ENCODE peak calls at places on chromosome 7, in eight cellular contexts. One of them, this sample, is unnamed.
A peak's percentile ranks its signal among the peaks of the same experiment; 100 is the strongest.

GRCh38 chr7:98990356-98990755 is 112.0 kb downstream of the TRRAP start:
- DNase-seq in ovary: no peak
- DNase-seq in stimulated activated naive CD8-positive, alpha-beta T cell treated with anti-CD3 and anti-CD28 coated beads, Interleukin-15, amount 100 ng/mL, for 72 hours: no peak
- DNase-seq in M059J: no peak
- DNase-seq in lung: no peak
- DNase-seq in NCI-H1436: no peak
- DNase-seq in fibroblast of villous mesenchyme: no peak
- DNase-seq in fibroblast of mammary gland: no peak
- DNase-seq in this sample: no peak

GRCh38 chr7:3805151-3805550 is 504.1 kb downstream of the SDK1 start:
- DNase-seq in ovary: no peak
- DNase-seq in fibroblast of villous mesenchyme: peak; percentile 44
- DNase-seq in M059J: peak; percentile 45
- DNase-seq in stimulated activated naive CD8-positive, alpha-beta T cell treated with anti-CD3 and anti-CD28 coated beads, Interleukin-15, amount 100 ng/mL, for 72 hours: no peak
- DNase-seq in NCI-H1436: no peak
- DNase-seq in lung: no peak
- DNase-seq in fibroblast of mammary gland: no peak
- DNase-seq in this sample: peak; percentile 10

GRCh38 chr7:17696422-17696821 is 243.9 kb downstream of the SNX13 start:
- DNase-seq in ovary: no peak
- DNase-seq in lung: peak; percentile 56
- DNase-seq in M059J: peak; percentile 97
- DNase-seq in stimulated activated naive CD8-positive, alpha-beta T cell treated with anti-CD3 and anti-CD28 coated beads, Interleukin-15, amount 100 ng/mL, for 72 hours: no peak
- DNase-seq in fibroblast of mammary gland: peak; percentile 93
- DNase-seq in NCI-H1436: peak; percentile 44
- DNase-seq in fibroblast of villous mesenchyme: peak; percentile 81
- DNase-seq in this sample: peak; percentile 96

GRCh38 chr7:47505317-47506007 is 76.4 kb downstream of the TNS3 start:
- DNase-seq in ovary: peak; percentile 24
- DNase-seq in M059J: no peak
- DNase-seq in fibroblast of villous mesenchyme: no peak
- DNase-seq in lung: no peak
- DNase-seq in stimulated activated naive CD8-positive, alpha-beta T cell treated with anti-CD3 and anti-CD28 coated beads, Interleukin-15, amount 100 ng/mL, for 72 hours: no peak
- DNase-seq in NCI-H1436: no peak
- DNase-seq in fibroblast of mammary gland: no peak
- DNase-seq in this sample: no peak

GRCh38 chr7:159030490-159031134 is 114.1 kb downstream of the VIPR2 start:
- DNase-seq in NCI-H1436: peak; percentile 58
- DNase-seq in fibroblast of villous mesenchyme: peak; percentile 23
- DNase-seq in ovary: peak; percentile 85
- DNase-seq in stimulated activated naive CD8-positive, alpha-beta T cell treated with anti-CD3 and anti-CD28 coated beads, Interleukin-15, amount 100 ng/mL, for 72 hours: peak; percentile 28
- DNase-seq in M059J: peak; percentile 31
- DNase-seq in fibroblast of mammary gland: peak; percentile 15
- DNase-seq in lung: peak; percentile 56
- DNase-seq in this sample: no peak

GRCh38 chr7:101576993-101577392 is 52.1 kb downstream of the MYL10 start:
- DNase-seq in stimulated activated naive CD8-positive, alpha-beta T cell treated with anti-CD3 and anti-CD28 coated beads, Interleukin-15, amount 100 ng/mL, for 72 hours: no peak
- DNase-seq in M059J: peak; percentile 43
- DNase-seq in fibroblast of villous mesenchyme: no peak
- DNase-seq in fibroblast of mammary gland: no peak
- DNase-seq in ovary: no peak
- DNase-seq in NCI-H1436: no peak
- DNase-seq in lung: no peak
- DNase-seq in this sample: peak; percentile 38

GRCh38 chr7:5357951-5358350 is 65.7 kb downstream of the TNRC18 start:
- DNase-seq in M059J: no peak
- DNase-seq in stimulated activated naive CD8-positive, alpha-beta T cell treated with anti-CD3 and anti-CD28 coated beads, Interleukin-15, amount 100 ng/mL, for 72 hours: no peak
- DNase-seq in ovary: no peak
- DNase-seq in NCI-H1436: no peak
- DNase-seq in fibroblast of mammary gland: no peak
- DNase-seq in lung: peak; percentile 48
- DNase-seq in fibroblast of villous mesenchyme: no peak
- DNase-seq in this sample: no peak

GRCh38 chr7:70712942-70713341 is 419.0 kb upstream of the GALNT17 start:
- DNase-seq in stimulated activated naive CD8-positive, alpha-beta T cell treated with anti-CD3 and anti-CD28 coated beads, Interleukin-15, amount 100 ng/mL, for 72 hours: no peak
- DNase-seq in fibroblast of mammary gland: no peak
- DNase-seq in M059J: no peak
- DNase-seq in NCI-H1436: no peak
- DNase-seq in fibroblast of villous mesenchyme: no peak
- DNase-seq in ovary: no peak
- DNase-seq in lung: no peak
- DNase-seq in this sample: no peak

GRCh38 chr7:66535414-66536329 is 93.0 kb upstream of the KCTD7 start:
- DNase-seq in ovary: peak; percentile 68
- DNase-seq in lung: no peak
- DNase-seq in fibroblast of mammary gland: no peak
- DNase-seq in fibroblast of villous mesenchyme: no peak
- DNase-seq in NCI-H1436: no peak
- DNase-seq in stimulated activated naive CD8-positive, alpha-beta T cell treated with anti-CD3 and anti-CD28 coated beads, Interleukin-15, amount 100 ng/mL, for 72 hours: no peak
- DNase-seq in M059J: no peak
- DNase-seq in this sample: no peak

GRCh38 chr7:50056131-50056530 is 36.9 kb downstream of the ZPBP start:
- DNase-seq in NCI-H1436: no peak
- DNase-seq in fibroblast of villous mesenchyme: no peak
- DNase-seq in M059J: no peak
- DNase-seq in lung: no peak
- DNase-seq in fibroblast of mammary gland: no peak
- DNase-seq in ovary: no peak
- DNase-seq in stimulated activated naive CD8-positive, alpha-beta T cell treated with anti-CD3 and anti-CD28 coated beads, Interleukin-15, amount 100 ng/mL, for 72 hours: no peak
- DNase-seq in this sample: no peak

GRCh38 chr7:97734255-97734654 is 2.4 kb downstream of the TAC1 start:
- DNase-seq in fibroblast of mammary gland: no peak
- DNase-seq in M059J: no peak
- DNase-seq in ovary: no peak
- DNase-seq in NCI-H1436: no peak
- DNase-seq in lung: no peak
- DNase-seq in fibroblast of villous mesenchyme: no peak
- DNase-seq in stimulated activated naive CD8-positive, alpha-beta T cell treated with anti-CD3 and anti-CD28 coated beads, Interleukin-15, amount 100 ng/mL, for 72 hours: no peak
- DNase-seq in this sample: no peak

GRCh38 chr7:19754521-19755116 is 18.8 kb downstream of the TMEM196 start:
- DNase-seq in fibroblast of mammary gland: peak; percentile 52
- DNase-seq in lung: no peak
- DNase-seq in fibroblast of villous mesenchyme: peak; percentile 57
- DNase-seq in NCI-H1436: peak; percentile 25
- DNase-seq in M059J: peak; percentile 65
- DNase-seq in stimulated activated naive CD8-positive, alpha-beta T cell treated with anti-CD3 and anti-CD28 coated beads, Interleukin-15, amount 100 ng/mL, for 72 hours: no peak
- DNase-seq in ovary: no peak
- DNase-seq in this sample: peak; percentile 64

GRCh38 chr7:95527033-95527775 is 41.5 kb downstream of the ASB4 start:
- DNase-seq in ovary: no peak
- DNase-seq in fibroblast of villous mesenchyme: peak; percentile 54
- DNase-seq in lung: peak; percentile 56
- DNase-seq in fibroblast of mammary gland: peak; percentile 64
- DNase-seq in stimulated activated naive CD8-positive, alpha-beta T cell treated with anti-CD3 and anti-CD28 coated beads, Interleukin-15, amount 100 ng/mL, for 72 hours: peak; percentile 14
- DNase-seq in NCI-H1436: peak; percentile 51
- DNase-seq in M059J: peak; percentile 66
- DNase-seq in this sample: peak; percentile 38

GRCh38 chr7:38630720-38631673 is at the start of gene AMPH:
- DNase-seq in NCI-H1436: no peak
- DNase-seq in M059J: peak; percentile 36
- DNase-seq in ovary: no peak
- DNase-seq in stimulated activated naive CD8-positive, alpha-beta T cell treated with anti-CD3 and anti-CD28 coated beads, Interleukin-15, amount 100 ng/mL, for 72 hours: no peak
- DNase-seq in fibroblast of villous mesenchyme: peak; percentile 9
- DNase-seq in lung: no peak
- DNase-seq in fibroblast of mammary gland: peak; percentile 40
- DNase-seq in this sample: no peak

GRCh38 chr7:35450456-35450855 is 196.6 kb upstream of the TBX20 start:
- DNase-seq in fibroblast of villous mesenchyme: no peak
- DNase-seq in M059J: no peak
- DNase-seq in NCI-H1436: no peak
- DNase-seq in stimulated activated naive CD8-positive, alpha-beta T cell treated with anti-CD3 and anti-CD28 coated beads, Interleukin-15, amount 100 ng/mL, for 72 hours: no peak
- DNase-seq in lung: no peak
- DNase-seq in fibroblast of mammary gland: no peak
- DNase-seq in ovary: no peak
- DNase-seq in this sample: no peak

GRCh38 chr7:99143853-99144672 is at the start of gene SMURF1:
- DNase-seq in ovary: peak; percentile 89
- DNase-seq in fibroblast of villous mesenchyme: peak; percentile 50
- DNase-seq in NCI-H1436: peak; percentile 68
- DNase-seq in M059J: peak; percentile 47
- DNase-seq in lung: peak; percentile 61
- DNase-seq in stimulated activated naive CD8-positive, alpha-beta T cell treated with anti-CD3 and anti-CD28 coated beads, Interleukin-15, amount 100 ng/mL, for 72 hours: peak; percentile 73
- DNase-seq in fibroblast of mammary gland: peak; percentile 28
- DNase-seq in this sample: peak; percentile 22

GRCh38 chr7:141097430-141097829 is 23.6 kb downstream of the TMEM178B start:
- DNase-seq in lung: no peak
- DNase-seq in M059J: peak; percentile 46
- DNase-seq in NCI-H1436: no peak
- DNase-seq in ovary: no peak
- DNase-seq in fibroblast of mammary gland: peak; percentile 15
- DNase-seq in stimulated activated naive CD8-positive, alpha-beta T cell treated with anti-CD3 and anti-CD28 coated beads, Interleukin-15, amount 100 ng/mL, for 72 hours: no peak
- DNase-seq in fibroblast of villous mesenchyme: peak; percentile 10
- DNase-seq in this sample: no peak

GRCh38 chr7:75981450-75982305 is 12.7 kb downstream of the TMEM120A start:
- DNase-seq in NCI-H1436: no peak
- DNase-seq in fibroblast of villous mesenchyme: no peak
- DNase-seq in stimulated activated naive CD8-positive, alpha-beta T cell treated with anti-CD3 and anti-CD28 coated beads, Interleukin-15, amount 100 ng/mL, for 72 hours: no peak
- DNase-seq in fibroblast of mammary gland: no peak
- DNase-seq in lung: no peak
- DNase-seq in M059J: no peak
- DNase-seq in ovary: no peak
- DNase-seq in this sample: no peak

GRCh38 chr7:121003986-121004685 is 15.6 kb downstream of the CPED1 start:
- DNase-seq in M059J: no peak
- DNase-seq in NCI-H1436: no peak
- DNase-seq in fibroblast of villous mesenchyme: no peak
- DNase-seq in stimulated activated naive CD8-positive, alpha-beta T cell treated with anti-CD3 and anti-CD28 coated beads, Interleukin-15, amount 100 ng/mL, for 72 hours: no peak
- DNase-seq in fibroblast of mammary gland: peak; percentile 46
- DNase-seq in lung: no peak
- DNase-seq in ovary: peak; percentile 81
- DNase-seq in this sample: no peak

GRCh38 chr7:116582164-116582732 is 57.4 kb downstream of the CAV1 start:
- DNase-seq in NCI-H1436: no peak
- DNase-seq in M059J: peak; percentile 75
- DNase-seq in fibroblast of villous mesenchyme: peak; percentile 79
- DNase-seq in stimulated activated naive CD8-positive, alpha-beta T cell treated with anti-CD3 and anti-CD28 coated beads, Interleukin-15, amount 100 ng/mL, for 72 hours: no peak
- DNase-seq in fibroblast of mammary gland: peak; percentile 90
- DNase-seq in lung: no peak
- DNase-seq in ovary: no peak
- DNase-seq in this sample: no peak

GRCh38 chr7:94041529-94041928 is 37.4 kb upstream of the BET1 start:
- DNase-seq in fibroblast of villous mesenchyme: peak; percentile 69
- DNase-seq in lung: no peak
- DNase-seq in M059J: peak; percentile 82
- DNase-seq in fibroblast of mammary gland: peak; percentile 55
- DNase-seq in ovary: no peak
- DNase-seq in NCI-H1436: no peak
- DNase-seq in stimulated activated naive CD8-positive, alpha-beta T cell treated with anti-CD3 and anti-CD28 coated beads, Interleukin-15, amount 100 ng/mL, for 72 hours: no peak
- DNase-seq in this sample: peak; percentile 46

GRCh38 chr7:54961391-54961790 is 57.4 kb upstream of the EGFR start:
- DNase-seq in fibroblast of mammary gland: no peak
- DNase-seq in ovary: no peak
- DNase-seq in M059J: no peak
- DNase-seq in NCI-H1436: no peak
- DNase-seq in fibroblast of villous mesenchyme: peak; percentile 14
- DNase-seq in stimulated activated naive CD8-positive, alpha-beta T cell treated with anti-CD3 and anti-CD28 coated beads, Interleukin-15, amount 100 ng/mL, for 72 hours: no peak
- DNase-seq in lung: no peak
- DNase-seq in this sample: peak; percentile 69

GRCh38 chr7:149060161-149060560 is 30.4 kb downstream of the ZNF786 start:
- DNase-seq in stimulated activated naive CD8-positive, alpha-beta T cell treated with anti-CD3 and anti-CD28 coated beads, Interleukin-15, amount 100 ng/mL, for 72 hours: no peak
- DNase-seq in M059J: peak; percentile 15
- DNase-seq in ovary: no peak
- DNase-seq in NCI-H1436: no peak
- DNase-seq in fibroblast of mammary gland: no peak
- DNase-seq in fibroblast of villous mesenchyme: peak; percentile 14
- DNase-seq in lung: no peak
- DNase-seq in this sample: peak; percentile 6

GRCh38 chr7:117686311-117686935 is 186.8 kb downstream of the CTTNBP2 start:
- DNase-seq in fibroblast of mammary gland: no peak
- DNase-seq in ovary: no peak
- DNase-seq in stimulated activated naive CD8-positive, alpha-beta T cell treated with anti-CD3 and anti-CD28 coated beads, Interleukin-15, amount 100 ng/mL, for 72 hours: no peak
- DNase-seq in M059J: no peak
- DNase-seq in NCI-H1436: no peak
- DNase-seq in lung: no peak
- DNase-seq in fibroblast of villous mesenchyme: no peak
- DNase-seq in this sample: no peak

GRCh38 chr7:111744501-111745155 is 182.3 kb upstream of the IMMP2L start:
- DNase-seq in M059J: peak; percentile 74
- DNase-seq in stimulated activated naive CD8-positive, alpha-beta T cell treated with anti-CD3 and anti-CD28 coated beads, Interleukin-15, amount 100 ng/mL, for 72 hours: no peak
- DNase-seq in fibroblast of villous mesenchyme: peak; percentile 49
- DNase-seq in NCI-H1436: no peak
- DNase-seq in lung: no peak
- DNase-seq in fibroblast of mammary gland: peak; percentile 73
- DNase-seq in ovary: no peak
- DNase-seq in this sample: peak; percentile 51

GRCh38 chr7:102398543-102398942 is 2.4 kb downstream of the PRKRIP1 start:
- DNase-seq in fibroblast of mammary gland: no peak
- DNase-seq in fibroblast of villous mesenchyme: no peak
- DNase-seq in ovary: no peak
- DNase-seq in stimulated activated naive CD8-positive, alpha-beta T cell treated with anti-CD3 and anti-CD28 coated beads, Interleukin-15, amount 100 ng/mL, for 72 hours: no peak
- DNase-seq in NCI-H1436: no peak
- DNase-seq in lung: no peak
- DNase-seq in M059J: no peak
- DNase-seq in this sample: no peak

GRCh38 chr7:51340029-51340838 is 23.6 kb upstream of the COBL start:
- DNase-seq in ovary: no peak
- DNase-seq in fibroblast of villous mesenchyme: no peak
- DNase-seq in lung: peak; percentile 43
- DNase-seq in NCI-H1436: no peak
- DNase-seq in stimulated activated naive CD8-positive, alpha-beta T cell treated with anti-CD3 and anti-CD28 coated beads, Interleukin-15, amount 100 ng/mL, for 72 hours: no peak
- DNase-seq in M059J: no peak
- DNase-seq in fibroblast of mammary gland: no peak
- DNase-seq in this sample: peak; percentile 74